ENCODE peak calls at places on chromosome 5, in ten cellular contexts. S, U, Q, A, G, V, M, Y, T and L are unnamed samples.

GRCh38 chr5:93184041-93184440 is 397.0 kb downstream of the NR2F1-AS1 start:
- DNase-seq in V (no peak), U (no peak), Q (no peak), Y (no peak), G (no peak), M (no peak), A (no peak), T (no peak), S (no peak), L (no peak)

GRCh38 chr5:135405082-135405481 is 6.1 kb upstream of the MACROH2A1 start:
- DNase-seq in V (no peak), M (no peak), G (no peak), Y (no peak), A (no peak), Q (no peak), S (no peak), T (no peak), U (no peak), L (no peak)

GRCh38 chr5:53893626-53894025 is 333.2 kb downstream of the NDUFS4 start:
- DNase-seq in V (no peak), M (no peak), Q (no peak), Y (no peak), S (no peak), T (no peak), G (no peak), U (no peak), A (no peak), L (no peak)

GRCh38 chr5:172871982-172872381 is 37.9 kb downstream of the ERGIC1 start:
- DNase-seq in Y (no peak), A (no peak), U (no peak), T (no peak), M (no peak), Q (peak; percentile 77), G (no peak), V (no peak), S (no peak), L (no peak)

GRCh38 chr5:141845371-141845821 is 32.8 kb downstream of the PCDH1 start:
- DNase-seq in Q (no peak), S (peak; percentile 91), T (no peak), M (peak; percentile 74), U (no peak), Y (no peak), G (no peak), A (no peak), V (no peak), L (no peak)

GRCh38 chr5:142922223-142922952 is 152.2 kb downstream of the ARHGAP26 start:
- DNase-seq in A (no peak), V (no peak), M (peak; percentile 17), T (no peak), U (no peak), Q (no peak), Y (no peak), S (peak; percentile 38), G (no peak), L (no peak)

GRCh38 chr5:169054506-169054905 is 246.4 kb downstream of the SLIT3 start:
- DNase-seq in G (no peak), U (no peak), M (no peak), Q (no peak), A (no peak), S (no peak), T (no peak), Y (no peak), V (no peak), L (no peak)

GRCh38 chr5:160242140-160242539 is 12.8 kb downstream of the FABP6 start:
- DNase-seq in S (no peak), G (no peak), V (no peak), M (no peak), Q (no peak), Y (no peak), A (no peak), U (no peak), T (no peak), L (no peak)

GRCh38 chr5:93120048-93120447 is 461.0 kb downstream of the NR2F1-AS1 start:
- DNase-seq in M (no peak), G (no peak), T (no peak), S (peak; percentile 6), V (no peak), Q (no peak), U (no peak), Y (no peak), A (no peak), L (no peak)

GRCh38 chr5:36875789-36876388 is 680 bp upstream of the NIPBL start:
- DNase-seq in M (peak; percentile 72), T (no peak), U (peak; percentile 96), V (peak; percentile 86), Y (peak; percentile 88), G (peak; percentile 82), Q (peak; percentile 97), A (no peak), S (peak; percentile 73), L (peak; percentile 78)

GRCh38 chr5:32138839-32139493 is 35.2 kb downstream of the GOLPH3 start:
- DNase-seq in U (no peak), T (no peak), M (no peak), V (no peak), Y (no peak), G (no peak), S (no peak), Q (no peak), A (no peak), L (no peak)

GRCh38 chr5:172800088-172800551 is 29.1 kb upstream of the DUSP1 start:
- DNase-seq in A (no peak), S (no peak), M (no peak), Y (no peak), V (peak; percentile 58), U (peak; percentile 75), G (peak; percentile 58), T (no peak), Q (peak; percentile 93), L (no peak)

GRCh38 chr5:7762267-7762666 is 88.7 kb downstream of the CFAP90 start:
- DNase-seq in Y (no peak), S (peak; percentile 55), Q (no peak), G (no peak), U (peak; percentile 25), V (no peak), A (no peak), T (no peak), M (no peak), L (no peak)

GRCh38 chr5:138596105-138596987 is 21.1 kb upstream of the HSPA9 start:
- DNase-seq in Q (no peak), V (no peak), U (no peak), T (no peak), S (no peak), M (no peak), G (no peak), Y (peak; percentile 43), A (no peak), L (no peak)

GRCh38 chr5:152505442-152506042 is 100.5 kb upstream of the NMUR2 start:
- DNase-seq in A (no peak), V (peak; percentile 57), G (peak; percentile 68), U (no peak), T (no peak), Q (no peak), S (peak; percentile 83), M (peak; percentile 16), Y (no peak), L (peak; percentile 24)

GRCh38 chr5:53407373-53407772 is 73.1 kb upstream of the FST start:
- DNase-seq in G (no peak), T (no peak), Y (no peak), V (no peak), S (no peak), Q (no peak), M (no peak), U (no peak), A (no peak), L (no peak)

GRCh38 chr5:96788112-96788749 is 19.5 kb downstream of the ERAP1 start:
- DNase-seq in V (no peak), S (no peak), U (no peak), G (no peak), M (no peak), Q (no peak), A (no peak), Y (no peak), T (no peak), L (no peak)

GRCh38 chr5:150434502-150434901 is 15.0 kb downstream of the RPS14 start:
- DNase-seq in S (no peak), A (no peak), Q (no peak), M (no peak), T (no peak), G (no peak), V (no peak), U (no peak), Y (no peak), L (peak; percentile 59)

DNA sequence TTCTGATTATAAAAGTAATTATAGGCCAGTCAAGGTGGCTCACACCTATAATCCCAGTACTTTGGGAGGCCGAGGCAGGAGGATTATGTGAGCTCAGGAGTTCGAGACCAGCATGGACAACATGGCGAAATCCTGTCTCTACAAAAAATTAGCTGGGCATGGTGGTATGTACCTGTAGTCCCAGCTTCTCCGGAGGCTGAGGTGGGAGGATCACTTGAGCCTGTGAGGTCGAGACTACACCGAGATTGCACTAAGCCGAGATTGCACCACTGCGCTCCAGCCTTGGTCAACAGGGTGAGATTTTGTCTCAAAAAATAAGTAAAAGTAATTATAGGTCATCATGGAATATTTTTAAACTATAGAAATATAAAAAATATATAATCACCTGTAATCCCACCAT is 18.1 kb downstream of the IRF1 start:
- DNase-seq in T (no peak), A (no peak), M (no peak), Y (peak; percentile 75), V (peak; percentile 4), Q (peak; percentile 59), U (no peak), S (no peak), G (peak; percentile 10), L (no peak)
- H3K27ac ChIP-seq in T (no peak overlapping the region), A (no peak overlapping the region), M (no peak overlapping the region), Y (no peak overlapping the region), V (peak overlapping the region; percentile 35), Q (peak overlapping the region; percentile 68), U (no peak overlapping the region), S (no peak overlapping the region), G (no peak overlapping the region), L (no peak overlapping the region)

GRCh38 chr5:126984632-126985031 is 45.7 kb downstream of the MARCHF3 start:
- DNase-seq in V (no peak), U (no peak), Q (no peak), Y (no peak), S (no peak), A (no peak), M (no peak), G (no peak), T (no peak), L (no peak)
- H3K4me3 ChIP-seq in V (no peak overlapping the region), U (no peak overlapping the region), Q (no peak overlapping the region), Y (no peak overlapping the region), S (no peak overlapping the region), A (no peak overlapping the region), M (no peak overlapping the region), G (no peak overlapping the region), T (no peak overlapping the region), L (no peak overlapping the region)

GRCh38 chr5:112921833-112922817 is at the start of gene REEP5:
- DNase-seq in Y (peak; percentile 88), U (peak; percentile 98), A (no peak), Q (peak; percentile 98), G (peak; percentile 88), M (peak; percentile 92), T (no peak), S (peak; percentile 90), V (peak; percentile 89), L (peak; percentile 83)
- TF ChIP-seq POLR2AphosphoS5 in Y (peak; percentile 87), U (peak; percentile 90), A (peak; percentile 86), Q (peak; percentile 92), G (peak; percentile 96), M (peak; percentile 78), T (no peak), S (peak; percentile 94), V (peak; percentile 95), L (peak; percentile 72)

DNA sequence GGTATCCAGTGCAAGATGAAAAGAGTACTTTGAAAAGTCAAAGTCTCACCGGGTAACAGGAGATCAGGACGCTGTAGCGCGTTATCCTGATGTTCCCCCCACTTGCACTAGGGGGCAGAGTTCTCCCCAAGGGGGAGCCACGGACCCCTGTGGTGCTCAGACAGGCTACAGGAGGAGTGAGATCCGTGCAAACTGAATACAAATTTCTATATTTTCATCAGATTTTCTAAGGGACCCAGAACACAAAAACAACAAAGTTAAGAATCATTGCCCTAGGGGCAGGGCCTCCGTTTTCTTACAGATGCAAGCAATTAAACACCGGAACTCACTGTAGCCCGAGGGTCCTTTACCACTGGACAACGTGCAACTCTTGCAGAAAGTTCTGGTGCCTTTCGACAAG is 2.0 kb downstream of the MYO10 start:
- DNase-seq in V (peak; percentile 79), Q (peak; percentile 80), U (no peak), S (peak; percentile 92), Y (no peak), M (peak; percentile 80), G (peak; percentile 74), A (peak; percentile 51), T (no peak), L (peak; percentile 50)
- H3K27ac ChIP-seq in V (peak overlapping the region; percentile 89), Q (no peak overlapping the region), U (peak overlapping the region; percentile 87), S (no peak overlapping the region), Y (no peak overlapping the region), M (no peak overlapping the region), G (peak overlapping the region; percentile 97), A (no peak overlapping the region), T (no peak overlapping the region), L (no peak overlapping the region)